ENCODE peak calls at places on chromosomes 1 and 21, in nine cellular contexts. Z, J, N, C, M, Q, U, P and E are unnamed samples.

GRCh38 chr21:35528109-35529042 is 479.3 kb upstream of the RUNX1 start:
- DNase-seq in Z (no peak), J (no peak), N (peak), C (peak), M (peak), Q (peak), U (no peak), P (no peak), E (no peak)

GRCh38 chr1:8343464-8344001 is 25.6 kb downstream of the SLC45A1 start:
- DNase-seq in Z (no peak), J (peak), N (no peak), C (no peak), M (peak), Q (no peak), U (peak), P (no peak), E (peak)

GRCh38 chr1:13823936-13824335 is 123.9 kb downstream of the PRDM2 start:
- DNase-seq in Z (no peak), J (no peak), N (no peak), C (no peak), M (no peak), Q (no peak), U (no peak), P (no peak), E (no peak)

GRCh38 chr1:152907686-152908601 is at the start of gene IVL:
- DNase-seq in Z (no peak), J (no peak), N (no peak), C (no peak), M (peak), Q (no peak), U (no peak), P (no peak), E (no peak)

GRCh38 chr1:191892716-191893115 is 265.5 kb upstream of the RGS18 start:
- DNase-seq in Z (no peak), J (no peak), N (no peak), C (no peak), M (no peak), Q (no peak), U (no peak), P (no peak), E (no peak)

GRCh38 chr1:1132928-1133750 is 17.2 kb upstream of the C1orf159 start:
- DNase-seq in Z (no peak), J (no peak), N (no peak), C (no peak), M (no peak), Q (no peak), U (peak), P (no peak), E (no peak)

GRCh38 chr21:45317401-45318145 is 29.9 kb upstream of the POFUT2 start:
- DNase-seq in Z (no peak), J (no peak), N (no peak), C (no peak), M (no peak), Q (no peak), U (no peak), P (peak), E (no peak)

GRCh38 chr1:240608707-240609106 is 3.2 kb downstream of the GREM2 start:
- DNase-seq in Z (peak), J (no peak), N (no peak), C (no peak), M (no peak), Q (no peak), U (no peak), P (no peak), E (peak)

GRCh38 chr1:99457381-99458165 is 188.3 kb upstream of the PALMD start:
- DNase-seq in Z (no peak), J (no peak), N (no peak), C (no peak), M (no peak), Q (no peak), U (no peak), P (peak), E (no peak)

GRCh38 chr1:207959141-207959825 is 48.4 kb upstream of the CD34 start:
- DNase-seq in Z (no peak), J (no peak), N (no peak), C (no peak), M (peak), Q (no peak), U (peak), P (peak), E (no peak)

GRCh38 chr1:217857061-217857460 is 225.9 kb downstream of the SPATA17 start:
- DNase-seq in Z (no peak), J (no peak), N (no peak), C (no peak), M (no peak), Q (no peak), U (no peak), P (no peak), E (no peak)